ENCODE peak calls at places on chromosomes 13 and 19, in eight cellular contexts. X, S, J, G, W, B, U and R are unnamed samples.

GRCh38 chr19:56103027-56103614 is 18.0 kb downstream of the ZNF787 start:
- DNase-seq in B (no peak), S (no peak), G (no peak), X (no peak), W (no peak), J (no peak), U (no peak), R (no peak)

GRCh38 chr13:60143775-60144174 is 20.0 kb downstream of the DIAPH3 start:
- DNase-seq in W (peak; percentile 62), B (no peak), U (no peak), S (no peak), G (no peak), X (no peak), J (no peak), R (no peak)

GRCh38 chr19:6887326-6887725 is at the start of gene ADGRE1:
- DNase-seq in W (no peak), U (no peak), S (no peak), X (no peak), B (no peak), J (no peak), G (no peak), R (peak; percentile 48)

GRCh38 chr19:17557461-17557860 is 2.0 kb downstream of the COLGALT1 start:
- DNase-seq in W (no peak), U (no peak), G (no peak), J (no peak), S (no peak), X (no peak), B (no peak), R (no peak)

GRCh38 chr13:95155504-95155903 is 145.7 kb downstream of the ABCC4 start:
- DNase-seq in G (no peak), B (no peak), X (no peak), S (no peak), J (no peak), W (no peak), U (no peak), R (no peak)

GRCh38 chr19:16262618-16263017 is 62.0 kb upstream of the KLF2 start:
- DNase-seq in S (no peak), G (no peak), B (no peak), J (peak; percentile 44), X (no peak), U (no peak), W (peak; percentile 51), R (no peak)

GRCh38 chr19:10744222-10744847 is 26.5 kb downstream of the DNM2 start:
- DNase-seq in W (no peak), B (no peak), J (no peak), U (no peak), G (no peak), S (no peak), X (no peak), R (no peak)

GRCh38 chr19:52963229-52963760 is 614 bp upstream of the ZNF816 start:
- DNase-seq in B (no peak), J (peak; percentile 17), W (no peak), X (no peak), S (no peak), U (peak; percentile 7), G (no peak), R (no peak)

GRCh38 chr19:11451942-11452813 is 16.7 kb downstream of the PRKCSH start:
- DNase-seq in S (no peak), J (no peak), X (no peak), G (no peak), B (no peak), W (no peak), U (no peak), R (no peak)

GRCh38 chr19:18122424-18122823 is 24.8 kb downstream of the MAST3 start:
- DNase-seq in U (no peak), B (no peak), S (no peak), J (no peak), X (no peak), G (no peak), W (no peak), R (no peak)

GRCh38 chr13:99526549-99526948 is 25.3 kb downstream of the TM9SF2 start:
- DNase-seq in S (no peak), B (no peak), W (no peak), J (no peak), X (no peak), U (no peak), G (no peak), R (no peak)

GRCh38 chr13:64130600-64130999 is 2715.0 kb upstream of the PCDH20 start:
- DNase-seq in J (no peak), B (no peak), U (no peak), G (no peak), W (no peak), X (peak; percentile 7), S (no peak), R (no peak)

GRCh38 chr19:45130888-45131615 is 29.7 kb downstream of the NKPD1 start:
- DNase-seq in W (peak; percentile 96), G (no peak), B (no peak), X (no peak), J (no peak), S (no peak), U (no peak), R (peak; percentile 31)

GRCh38 chr13:94309997-94310842 is 169.3 kb downstream of the DCT start:
- DNase-seq in X (peak; percentile 65), S (no peak), U (peak; percentile 92), W (no peak), G (no peak), B (no peak), J (no peak), R (no peak)

GRCh38 chr13:48818495-48818961 is 157.2 kb upstream of the FNDC3A start:
- DNase-seq in G (no peak), U (peak; percentile 98), X (peak; percentile 88), S (no peak), W (no peak), J (no peak), B (no peak), R (no peak)

GRCh38 chr19:53537126-53537522 is 821 bp upstream of the ZNF331 start:
- DNase-seq in X (no peak), S (no peak), G (no peak), U (no peak), W (peak; percentile 1), J (no peak), B (no peak), R (no peak)